ENCODE peak calls at places on chromosomes 7 and 10, in eight cellular contexts. R, W, V, I, O, A, U and M are unnamed samples.

GRCh38 chr7:99643464-99643863 is 26.7 kb downstream of the ZSCAN25 start:
- DNase-seq in R (no peak), W (no peak), V (no peak), I (no peak), O (no peak), A (no peak), U (no peak), M (no peak)

GRCh38 chr10:122230222-122230621 is 40.9 kb upstream of the BTBD16 start:
- DNase-seq in R (no peak), W (no peak), V (no peak), I (no peak), O (no peak), A (no peak), U (no peak), M (no peak)

GRCh38 chr7:44534501-44534900 is 6.6 kb downstream of the NPC1L1 start:
- DNase-seq in R (no peak), W (no peak), V (no peak), I (peak; percentile 86), O (no peak), A (peak; percentile 43), U (peak; percentile 20), M (no peak)

GRCh38 chr7:18293759-18294158 is 201.8 kb upstream of the HDAC9 start:
- DNase-seq in R (no peak), W (no peak), V (no peak), I (no peak), O (no peak), A (no peak), U (no peak), M (no peak)

GRCh38 chr10:78231930-78232329 is 198.3 kb downstream of the RPS24 start:
- DNase-seq in R (no peak), W (no peak), V (no peak), I (peak; percentile 47), O (no peak), A (no peak), U (peak; percentile 54), M (no peak)

GRCh38 chr7:121395494-121395960 is 581 bp downstream of the FAM3C start:
- DNase-seq in R (peak; percentile 65), W (no peak), V (peak; percentile 42), I (peak; percentile 80), O (peak; percentile 91), A (no peak), U (no peak), M (no peak)

GRCh38 chr10:61902448-61903183 is 1.1 kb downstream of the ARID5B start:
- DNase-seq in R (peak; percentile 89), W (no peak), V (peak; percentile 47), I (peak; percentile 64), O (no peak), A (peak; percentile 51), U (no peak), M (peak; percentile 89)

GRCh38 chr10:10661176-10661575 is 356.5 kb upstream of the CELF2 start:
- DNase-seq in R (no peak), W (no peak), V (no peak), I (no peak), O (no peak), A (no peak), U (no peak), M (no peak)

GRCh38 chr7:51243631-51244030 is 73.0 kb downstream of the COBL start:
- DNase-seq in R (no peak), W (no peak), V (no peak), I (no peak), O (no peak), A (no peak), U (no peak), M (peak; percentile 16)

GRCh38 chr10:84205049-84205852 is 10.9 kb downstream of the CDHR1 start:
- DNase-seq in R (peak; percentile 9), W (peak; percentile 27), V (peak; percentile 36), I (peak; percentile 84), O (peak; percentile 88), A (peak; percentile 37), U (peak; percentile 31), M (no peak)

GRCh38 chr10:109852718-109853037 is 70.6 kb downstream of the XPNPEP1 start:
- DNase-seq in R (no peak), W (no peak), V (no peak), I (no peak), O (no peak), A (no peak), U (no peak), M (no peak)

GRCh38 chr10:29482591-29483421 is 152.0 kb downstream of the SVIL start:
- DNase-seq in R (no peak), W (no peak), V (no peak), I (peak; percentile 67), O (no peak), A (no peak), U (no peak), M (no peak)

GRCh38 chr10:63681965-63682704 is 160.9 kb downstream of the REEP3 start:
- DNase-seq in R (no peak), W (no peak), V (no peak), I (no peak), O (no peak), A (no peak), U (no peak), M (no peak)

GRCh38 chr7:50591098-50591479 is 25.9 kb upstream of the DDC start:
- DNase-seq in R (no peak), W (no peak), V (no peak), I (no peak), O (no peak), A (no peak), U (no peak), M (no peak)

GRCh38 chr7:14457567-14458453 is 444.7 kb downstream of the DGKB start:
- DNase-seq in R (peak; percentile 69), W (no peak), V (peak; percentile 76), I (peak; percentile 94), O (peak; percentile 64), A (peak; percentile 83), U (peak; percentile 25), M (no peak)

GRCh38 chr7:151229249-151229648 is 2.2 kb upstream of the ABCF2 start:
- DNase-seq in R (no peak), W (no peak), V (no peak), I (no peak), O (peak; percentile 41), A (no peak), U (no peak), M (no peak)

GRCh38 chr10:96238889-96239624 is 32.3 kb downstream of the BLNK start:
- DNase-seq in R (no peak), W (no peak), V (no peak), I (no peak), O (no peak), A (no peak), U (no peak), M (no peak)
- H3K4me3 ChIP-seq in R (no peak overlapping the region), W (no peak overlapping the region), V (no peak overlapping the region), I (no peak overlapping the region), O (no peak overlapping the region), A (no peak overlapping the region), U (no peak overlapping the region), M (no peak overlapping the region)

DNA sequence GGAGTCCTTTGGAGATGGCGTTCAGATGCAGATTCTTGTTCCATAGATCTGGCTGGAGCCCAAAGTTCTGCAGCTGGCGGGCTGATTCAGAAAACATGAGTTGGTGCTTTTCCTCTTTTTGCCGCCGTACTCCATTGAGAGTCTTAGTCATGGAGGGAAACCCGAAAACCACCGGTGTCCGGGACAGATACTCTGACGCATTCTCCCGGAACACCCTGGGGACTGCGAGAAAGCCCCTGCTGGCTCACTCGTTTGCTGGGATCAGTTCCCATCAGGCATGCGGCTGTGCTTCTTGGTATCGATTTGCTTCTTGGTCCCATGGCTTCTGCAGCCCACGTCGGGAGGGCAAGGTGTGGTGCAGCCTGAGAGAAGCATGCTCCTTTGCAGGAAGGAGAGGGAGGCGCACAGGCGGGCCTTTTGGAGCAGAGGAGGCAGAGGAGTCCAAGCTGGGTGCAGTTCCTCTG is 30.8 kb upstream of the PFKFB3 start:
- DNase-seq in R (peak; percentile 81), W (peak; percentile 24), V (peak; percentile 38), I (no peak), O (peak; percentile 80), A (no peak), U (no peak), M (no peak)
- TF ChIP-seq POLR2AphosphoS5 in R (no peak), W (no peak), V (peak; percentile 41), I (no peak), O (peak; percentile 68), A (no peak), U (no peak), M (no peak)

GRCh38 chr10:50595785-50596184 is 28.0 kb downstream of the SGMS1 start:
- DNase-seq in R (no peak), W (no peak), V (no peak), I (no peak), O (no peak), A (no peak), U (no peak), M (no peak)

GRCh38 chr10:50592961-50593418 is 30.8 kb downstream of the SGMS1 start:
- DNase-seq in R (no peak), W (no peak), V (no peak), I (no peak), O (no peak), A (no peak), U (no peak), M (no peak)

GRCh38 chr10:50590935-50591334 is 32.8 kb downstream of the SGMS1 start:
- DNase-seq in R (no peak), W (no peak), V (no peak), I (no peak), O (no peak), A (no peak), U (no peak), M (no peak)

GRCh38 chr10:50594012-50594411 is 29.7 kb downstream of the SGMS1 start:
- DNase-seq in R (no peak), W (no peak), V (no peak), I (no peak), O (no peak), A (no peak), U (no peak), M (no peak)

GRCh38 chr10:50593523-50593922 is 30.2 kb downstream of the SGMS1 start:
- DNase-seq in R (no peak), W (no peak), V (no peak), I (no peak), O (no peak), A (no peak), U (no peak), M (no peak)
- H3K4me3 ChIP-seq in R (no peak overlapping the region), W (no peak overlapping the region), V (no peak overlapping the region), I (no peak overlapping the region), O (no peak overlapping the region), A (no peak overlapping the region), U (no peak overlapping the region), M (no peak overlapping the region)

GRCh38 chr7:2870471-2870941 is 26.4 kb upstream of the GNA12 start:
- DNase-seq in R (peak; percentile 84), W (no peak), V (peak; percentile 63), I (peak; percentile 59), O (peak; percentile 90), A (peak; percentile 39), U (peak; percentile 51), M (no peak)

GRCh38 chr7:2872296-2872874 is 28.3 kb upstream of the GNA12 start:
- DNase-seq in R (no peak), W (no peak), V (no peak), I (no peak), O (no peak), A (no peak), U (no peak), M (no peak)

GRCh38 chr7:2876031-2876862 is 32.1 kb upstream of the GNA12 start:
- DNase-seq in R (no peak), W (no peak), V (no peak), I (no peak), O (no peak), A (no peak), U (no peak), M (no peak)

GRCh38 chr7:2873146-2873545 is 29.0 kb upstream of the GNA12 start:
- DNase-seq in R (no peak), W (no peak), V (no peak), I (no peak), O (no peak), A (no peak), U (no peak), M (no peak)

GRCh38 chr7:2873686-2874551 is 29.8 kb upstream of the GNA12 start:
- DNase-seq in R (no peak), W (no peak), V (no peak), I (peak; percentile 60), O (no peak), A (peak; percentile 81), U (no peak), M (no peak)
- TF ChIP-seq POLR2AphosphoS5 in R (no peak), W (peak; percentile 75), V (no peak), I (peak; percentile 99), O (no peak), A (peak; percentile 91), U (no peak), M (no peak)